ENCODE peak calls at places on chromosomes 3 and 15, in seven cellular contexts. C is H1, L is HCT116, G is GM12878, R is IMR-90, J is K562, K is HepG2. I is an unnamed sample.

GRCh38 chr3:193040836-193041672 is 123.4 kb upstream of the MB21D2 start:
- DNase-seq in C (no peak), K (peak), R (peak), J (peak), G (peak), L (peak), I (peak)

GRCh38 chr15:75669191-75669878 is 21.6 kb downstream of the SNX33 start:
- DNase-seq in K (no peak), R (peak), C (no peak), G (no peak), J (no peak), L (peak), I (no peak)

GRCh38 chr15:79430901-79431635 is 1.1 kb upstream of the MINAR1 start:
- DNase-seq in G (no peak), J (no peak), L (no peak), K (no peak), R (no peak), C (peak), I (no peak)

GRCh38 chr3:148839805-148840204 is 12.2 kb downstream of the CPB1 start:
- DNase-seq in G (no peak), R (no peak), J (no peak), L (no peak), K (no peak), C (no peak), I (no peak)

GRCh38 chr15:34364041-34364440 is 3.0 kb downstream of the LPCAT4 start:
- DNase-seq in L (no peak), R (no peak), K (no peak), J (no peak), G (no peak), C (no peak), I (no peak)

GRCh38 chr15:49558924-49559323 is 61.7 kb downstream of the FAM227B start:
- DNase-seq in C (no peak), R (peak), J (no peak), G (no peak), K (no peak), L (no peak), I (no peak)

GRCh38 chr15:83057002-83057401 is 10.1 kb downstream of the BTBD1 start:
- DNase-seq in C (no peak), L (no peak), G (no peak), K (no peak), R (no peak), J (no peak), I (no peak)

GRCh38 chr3:70433091-70433490 is 120.7 kb upstream of the MDFIC2 start:
- DNase-seq in C (no peak), K (no peak), L (no peak), R (peak), J (no peak), G (no peak), I (no peak)

GRCh38 chr15:36753173-36753572 is 173.7 kb downstream of the CDIN1 start:
- DNase-seq in J (no peak), C (no peak), K (no peak), G (no peak), R (no peak), L (no peak), I (no peak)

DNA sequence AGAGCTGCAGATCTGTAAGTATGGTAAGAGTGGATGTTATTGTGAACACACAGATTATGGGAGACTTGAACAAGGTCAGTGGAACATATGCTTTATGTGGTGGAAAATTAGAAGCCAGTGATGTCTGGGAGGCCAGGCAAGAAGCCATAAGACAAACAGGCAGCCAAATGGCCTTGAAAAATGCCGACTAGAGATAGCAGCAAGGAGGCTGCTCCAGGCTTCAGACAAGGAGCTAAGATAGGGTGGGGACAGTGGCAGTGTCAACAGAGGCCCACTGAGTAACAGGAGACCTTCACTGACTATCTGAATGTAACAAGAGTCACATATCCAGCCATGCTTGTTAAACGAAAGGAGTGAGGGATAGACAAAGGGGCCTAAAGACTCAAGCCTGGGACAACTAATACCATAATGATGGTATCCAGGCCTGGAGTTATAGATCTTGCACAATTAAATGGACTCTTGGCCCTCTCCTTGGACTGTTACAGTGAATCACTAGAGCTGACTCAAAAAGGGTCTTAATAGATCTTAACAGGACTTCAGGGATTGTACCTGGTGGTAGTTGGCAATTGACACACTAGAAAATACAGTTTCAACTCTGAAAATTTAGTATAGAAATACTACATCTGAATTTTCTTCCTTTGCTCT is 50.6 kb downstream of the CFAP20DC start:
- DNase-seq in K (no peak), C (no peak), J (peak), G (no peak), L (no peak), R (peak), I (no peak)
- TF ChIP-seq RAD21 in K (no peak), C (no peak), J (no peak), G (no peak), L (no peak), R (no peak), I (no peak)

DNA sequence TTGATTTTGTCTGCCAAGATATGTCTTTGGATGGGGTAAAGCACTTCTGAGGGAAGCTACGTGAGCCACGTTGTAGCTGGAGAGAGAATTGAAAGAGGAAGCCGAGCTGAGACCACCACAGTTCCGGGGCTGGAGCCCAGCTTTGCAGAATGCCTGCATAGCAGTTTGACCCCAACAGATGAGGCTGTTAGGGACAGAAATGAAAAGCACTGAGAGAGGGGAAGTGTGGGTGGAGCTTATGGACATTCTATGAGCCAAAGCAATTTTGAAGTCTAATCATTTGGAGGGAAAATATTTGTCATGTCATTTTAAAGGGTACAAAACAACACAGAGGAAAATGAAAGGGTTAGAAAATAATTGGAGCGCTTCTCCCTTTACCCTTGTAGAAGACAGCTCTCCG is 45.4 kb downstream of the LIPC start:
- DNase-seq in K (no peak), G (no peak), J (no peak), L (no peak), C (no peak), R (no peak), I (no peak)
- H2AFZ ChIP-seq in K (peak), G (peak), J (peak), L (no peak), C (no peak), R (peak), I (no peak)

GRCh38 chr3:46864051-46864881 is 1.0 kb upstream of the MYL3 start:
- DNase-seq in L (no peak), K (no peak), G (no peak), J (no peak), C (no peak), R (no peak), I (peak)

GRCh38 chr3:46861996-46862688 is 1.1 kb downstream of the MYL3 start:
- DNase-seq in G (no peak), R (no peak), L (no peak), C (no peak), K (no peak), J (no peak), I (no peak)

GRCh38 chr3:46865034-46865507 is 1.8 kb upstream of the MYL3 start:
- DNase-seq in K (no peak), R (no peak), L (no peak), G (no peak), J (no peak), C (no peak), I (peak)

GRCh38 chr3:46862689-46863020 is 589 bp downstream of the MYL3 start:
- DNase-seq in L (no peak), G (no peak), K (no peak), C (no peak), J (no peak), R (no peak), I (no peak)

DNA sequence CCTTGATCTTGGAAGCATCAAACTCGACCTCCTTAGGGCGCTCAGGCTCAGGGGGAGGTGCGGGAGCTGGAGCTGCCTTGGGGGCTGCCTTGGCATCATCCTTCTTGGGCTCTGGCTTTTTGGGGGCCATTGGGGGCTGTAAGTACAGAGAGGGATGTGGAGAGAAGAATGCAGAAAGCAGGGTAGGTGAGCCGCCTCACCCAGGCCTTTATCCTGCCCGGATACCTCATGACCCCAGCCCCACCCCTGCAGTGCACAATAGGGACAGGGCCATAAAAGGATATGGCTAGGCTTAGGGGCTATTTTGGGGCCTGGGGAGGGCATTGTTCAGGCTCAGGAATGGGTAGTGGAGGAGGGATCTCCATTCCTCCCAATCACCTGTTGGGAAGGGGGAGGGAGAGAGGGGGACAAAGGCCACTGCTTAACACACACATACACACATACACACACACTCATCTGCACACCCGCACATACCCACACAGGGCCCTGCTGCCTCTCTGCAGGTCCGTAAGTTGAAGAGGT is at the start of gene MYL3:
- DNase-seq in G (no peak), K (no peak), J (no peak), R (no peak), L (no peak), C (no peak), I (no peak)
- TF ChIP-seq RAD21 in G (no peak), K (no peak), J (no peak), R (no peak), L (no peak), C (no peak), I (no peak)

GRCh38 chr3:43996379-43997301 is 245.0 kb upstream of the TOPAZ1 start:
- DNase-seq in G (no peak), C (peak), K (no peak), L (no peak), J (no peak), R (no peak), I (no peak)
- H2AFZ ChIP-seq in G (peak), C (peak), K (no peak), L (no peak), J (no peak), R (peak), I (no peak)

GRCh38 chr15:57134877-57135276 is 216.4 kb downstream of the TCF12 start:
- DNase-seq in C (no peak), G (no peak), J (no peak), R (no peak), L (no peak), K (no peak), I (peak)

GRCh38 chr15:57130956-57131355 is 212.5 kb downstream of the TCF12 start:
- DNase-seq in G (no peak), J (no peak), R (no peak), C (no peak), K (no peak), L (no peak), I (no peak)

GRCh38 chr15:57129064-57129463 is 210.6 kb downstream of the TCF12 start:
- DNase-seq in C (no peak), R (no peak), J (no peak), K (no peak), L (no peak), G (no peak), I (no peak)

GRCh38 chr15:57135800-57136199 is 217.4 kb downstream of the TCF12 start:
- DNase-seq in G (no peak), J (no peak), K (no peak), L (no peak), R (no peak), C (no peak), I (no peak)

GRCh38 chr15:57133127-57133968 is 214.9 kb downstream of the TCF12 start:
- DNase-seq in C (no peak), J (no peak), K (no peak), G (no peak), R (peak), L (no peak), I (no peak)
- TF ChIP-seq RAD21 in C (no peak), J (no peak), K (no peak), G (peak), R (no peak), L (no peak), I (no peak)

GRCh38 chr3:126985143-126985985 is 2.4 kb downstream of the PLXNA1 start:
- DNase-seq in K (no peak), G (no peak), L (no peak), C (no peak), J (no peak), R (no peak), I (peak)

GRCh38 chr3:126988451-126989021 is 5.6 kb downstream of the PLXNA1 start:
- DNase-seq in J (no peak), R (no peak), C (no peak), K (no peak), L (no peak), G (no peak), I (no peak)

GRCh38 chr3:126987596-126987995 is 4.7 kb downstream of the PLXNA1 start:
- DNase-seq in K (no peak), J (no peak), C (no peak), G (no peak), L (no peak), R (no peak), I (no peak)

GRCh38 chr3:126986001-126986400 is 3.1 kb downstream of the PLXNA1 start:
- DNase-seq in G (no peak), L (no peak), C (no peak), J (peak), R (peak), K (no peak), I (peak)

DNA sequence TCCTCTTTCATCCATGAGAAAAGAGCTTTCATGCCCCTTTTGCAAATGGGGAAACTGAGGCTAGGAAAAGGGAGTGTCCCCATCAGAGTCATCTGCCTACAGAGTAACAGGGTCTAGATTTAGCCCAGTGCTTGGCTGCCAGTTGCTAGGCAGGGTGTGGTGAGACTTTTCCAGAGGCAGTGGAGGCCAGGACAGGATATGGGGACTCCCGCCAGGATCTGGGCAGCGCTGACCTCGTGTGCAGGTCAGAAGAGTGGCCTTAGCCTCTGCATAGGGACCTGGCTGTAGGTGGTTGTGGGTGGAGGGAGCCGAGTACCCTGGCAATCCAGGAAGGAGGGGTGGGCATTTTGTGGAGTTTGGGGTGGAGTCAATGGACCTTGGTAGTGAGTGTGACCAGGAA is 4.2 kb downstream of the PLXNA1 start:
- DNase-seq in G (no peak), K (no peak), C (no peak), R (no peak), L (no peak), J (no peak), I (no peak)
- H2AFZ ChIP-seq in G (no peak), K (no peak), C (no peak), R (peak), L (no peak), J (no peak), I (no peak)

DNA sequence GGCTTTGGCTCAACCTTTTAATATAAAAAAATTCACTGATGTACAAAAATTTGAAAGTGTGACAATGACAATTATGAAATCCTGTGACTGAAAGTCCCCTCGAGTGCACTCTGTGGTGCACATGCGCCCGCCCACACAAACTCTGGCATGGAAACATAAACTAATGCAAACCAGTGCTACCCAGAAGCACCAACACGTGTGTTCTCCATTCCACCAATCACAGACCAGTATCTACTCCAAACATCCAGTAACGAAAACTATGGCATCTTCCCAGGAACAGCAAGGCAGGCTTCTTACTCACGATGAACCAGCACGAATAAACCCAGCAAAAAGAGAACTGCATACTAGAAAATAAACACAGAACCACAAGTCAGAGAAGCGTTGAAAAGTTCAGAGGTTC is 11.7 kb upstream of the NMB start:
- DNase-seq in C (peak), G (no peak), L (no peak), R (peak), J (no peak), K (no peak), I (no peak)
- TF ChIP-seq RAD21 in C (no peak), G (no peak), L (no peak), R (no peak), J (no peak), K (no peak), I (no peak)

GRCh38 chr3:73719413-73719831 is 94.7 kb upstream of the PDZRN3 start:
- DNase-seq in L (no peak), J (no peak), C (no peak), G (no peak), R (peak), K (no peak), I (no peak)
- H2AFZ ChIP-seq in L (no peak), J (no peak), C (peak), G (no peak), R (peak), K (no peak), I (peak)

GRCh38 chr15:67945951-67946700 is 106.3 kb upstream of the RNU6-1 start:
- DNase-seq in R (peak), J (peak), C (peak), L (no peak), G (no peak), K (peak), I (no peak)
- TF ChIP-seq RAD21 in R (no peak), J (no peak), C (no peak), L (no peak), G (no peak), K (no peak), I (no peak)

GRCh38 chr15:78301813-78302212 is 2.4 kb upstream of the SKIC8 start:
- DNase-seq in C (no peak), R (no peak), G (no peak), K (no peak), L (no peak), J (no peak), I (no peak)
- H2AFZ ChIP-seq in C (no peak), R (no peak), G (peak), K (no peak), L (no peak), J (peak), I (no peak)